ENCODE peak calls at places on chromosomes 1 and 21, in nine cellular contexts. X is GM23338, I is lower leg skin, W is uterus, J is GM12878, L is epithelial cell of esophagus, O is GM12864, Q is colonic mucosa, F is endothelial cell. P is an unnamed sample.

GRCh38 chr1:222370911-222371717 is 176.8 kb downstream of the HHIPL2 start:
- DNase-seq in X (no peak), I (no peak), W (no peak), J (no peak), L (peak; percentile 62), O (no peak), Q (no peak), F (no peak), P (no peak)

GRCh38 chr1:8017495-8018310 is 8.4 kb downstream of the ERRFI1 start:
- DNase-seq in X (no peak), I (no peak), W (no peak), J (no peak), L (peak; percentile 81), O (no peak), Q (peak; percentile 53), F (no peak), P (no peak)

GRCh38 chr1:203619091-203619780 is 7.4 kb upstream of the ATP2B4 start:
- DNase-seq in X (no peak), I (no peak), W (no peak), J (no peak), L (no peak), O (no peak), Q (no peak), F (no peak), P (no peak)

GRCh38 chr1:198959032-198959431 is 320.2 kb downstream of the PTPRC start:
- DNase-seq in X (no peak), I (no peak), W (no peak), J (no peak), L (no peak), O (no peak), Q (no peak), F (no peak), P (no peak)

GRCh38 chr1:211762206-211762605 is 68.4 kb downstream of the LPGAT1 start:
- DNase-seq in X (no peak), I (no peak), W (no peak), J (no peak), L (no peak), O (no peak), Q (no peak), F (no peak), P (no peak)

GRCh38 chr1:47703981-47704596 is 266.2 kb downstream of the FOXD2 start:
- DNase-seq in X (no peak), I (no peak), W (no peak), J (no peak), L (peak; percentile 54), O (no peak), Q (no peak), F (no peak), P (no peak)

GRCh38 chr1:168637350-168637991 is 61.1 kb downstream of the XCL1 start:
- DNase-seq in X (peak; percentile 86), I (no peak), W (no peak), J (no peak), L (peak; percentile 67), O (peak; percentile 16), Q (no peak), F (peak; percentile 19), P (no peak)

GRCh38 chr1:183761871-183762270 is 43.0 kb upstream of the RGL1 start:
- DNase-seq in X (no peak), I (no peak), W (no peak), J (no peak), L (no peak), O (no peak), Q (no peak), F (no peak), P (no peak)

GRCh38 chr1:215114154-215114933 is 31.8 kb downstream of the KCNK2 start:
- DNase-seq in X (no peak), I (no peak), W (no peak), J (no peak), L (peak; percentile 88), O (no peak), Q (no peak), F (no peak), P (no peak)

GRCh38 chr1:25472494-25472893 is 41.8 kb downstream of the MACO1 start:
- DNase-seq in X (no peak), I (no peak), W (no peak), J (peak; percentile 32), L (peak; percentile 24), O (no peak), Q (no peak), F (no peak), P (no peak)

GRCh38 chr1:100834779-100835645 is 59.6 kb downstream of the EXTL2 start:
- DNase-seq in X (peak; percentile 74), I (no peak), W (no peak), J (no peak), L (no peak), O (peak; percentile 13), Q (no peak), F (no peak), P (no peak)

GRCh38 chr1:31705080-31705866 is 1.5 kb upstream of the COL16A1 start:
- DNase-seq in X (peak; percentile 88), I (peak; percentile 92), W (peak; percentile 71), J (no peak), L (peak; percentile 58), O (no peak), Q (peak; percentile 62), F (peak; percentile 28), P (peak; percentile 52)

GRCh38 chr1:174531751-174532150 is 84.0 kb downstream of the GPR52 start:
- DNase-seq in X (no peak), I (no peak), W (no peak), J (no peak), L (no peak), O (no peak), Q (no peak), F (no peak), P (no peak)

GRCh38 chr1:243525085-243525487 is 269.2 kb downstream of the SDCCAG8 start:
- DNase-seq in X (no peak), I (no peak), W (no peak), J (no peak), L (peak; percentile 56), O (no peak), Q (no peak), F (no peak), P (no peak)

GRCh38 chr21:42336065-42336464 is 14.7 kb downstream of the TFF2 start:
- DNase-seq in X (peak; percentile 94), I (peak; percentile 45), W (no peak), J (no peak), L (peak; percentile 16), O (no peak), Q (peak; percentile 16), F (no peak), P (no peak)

GRCh38 chr1:41618066-41618825 is 133.8 kb upstream of the EDN2 start:
- DNase-seq in X (no peak), I (peak; percentile 94), W (peak; percentile 78), J (no peak), L (peak; percentile 39), O (no peak), Q (peak; percentile 52), F (no peak), P (no peak)

GRCh38 chr1:56374026-56374974 is 205.1 kb downstream of the PLPP3 start:
- DNase-seq in X (no peak), I (no peak), W (no peak), J (no peak), L (no peak), O (no peak), Q (no peak), F (no peak), P (no peak)

GRCh38 chr1:3905953-3906671 is 6.0 kb upstream of the C1orf174 start:
- DNase-seq in X (no peak), I (no peak), W (no peak), J (no peak), L (peak; percentile 6), O (no peak), Q (no peak), F (no peak), P (no peak)

GRCh38 chr21:45192332-45192731 is 95.4 kb downstream of the POFUT2 start:
- DNase-seq in X (peak; percentile 47), I (no peak), W (no peak), J (no peak), L (no peak), O (no peak), Q (no peak), F (no peak), P (no peak)
- TF ChIP-seq CTCF in X (peak; percentile 60), I (no peak), W (no peak), J (peak; percentile 20), L (peak; percentile 8), O (no peak), Q (no peak), F (no peak), P (no peak)

DNA sequence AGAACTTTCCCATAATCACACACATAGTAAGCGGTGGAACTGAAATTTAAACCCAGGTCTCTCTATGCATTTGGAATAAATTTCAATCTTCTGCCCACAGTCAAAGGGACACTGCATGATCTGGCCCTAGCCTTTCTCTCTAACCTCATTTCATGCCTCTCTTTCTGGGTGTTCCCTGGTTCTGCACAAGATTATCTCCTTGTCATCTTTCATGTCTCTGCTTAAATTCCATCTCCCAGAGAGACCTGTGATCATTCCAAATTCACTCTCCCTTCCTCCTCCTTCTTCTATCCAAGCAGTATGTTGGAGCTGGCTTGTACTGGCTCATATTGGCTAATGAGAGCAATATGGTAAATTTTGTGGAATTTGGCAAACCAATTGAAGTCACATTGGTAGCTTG is 22.2 kb downstream of the ETV3L start:
- DNase-seq in X (no peak), I (no peak), W (no peak), J (no peak), L (no peak), O (no peak), Q (no peak), F (no peak), P (no peak)
- TF ChIP-seq CTCF in X (no peak), I (no peak), W (no peak), J (no peak), L (no peak), O (no peak), Q (no peak), F (no peak), P (no peak)

GRCh38 chr21:46211376-46211775 is 17.2 kb downstream of the LSS start:
- DNase-seq in X (no peak), I (no peak), W (no peak), J (no peak), L (no peak), O (no peak), Q (no peak), F (no peak), P (no peak)

GRCh38 chr21:46211786-46212720 is 16.5 kb downstream of the LSS start:
- DNase-seq in X (no peak), I (peak; percentile 75), W (peak; percentile 11), J (no peak), L (peak; percentile 52), O (no peak), Q (no peak), F (no peak), P (no peak)

GRCh38 chr21:46208761-46209721 is 19.5 kb downstream of the LSS start:
- DNase-seq in X (no peak), I (no peak), W (no peak), J (no peak), L (no peak), O (no peak), Q (no peak), F (no peak), P (no peak)

GRCh38 chr21:46212721-46213484 is 15.7 kb downstream of the LSS start:
- DNase-seq in X (no peak), I (peak; percentile 70), W (peak; percentile 8), J (no peak), L (no peak), O (no peak), Q (no peak), F (no peak), P (no peak)

GRCh38 chr21:46210378-46211136 is 18.0 kb downstream of the LSS start:
- DNase-seq in X (peak; percentile 11), I (no peak), W (no peak), J (no peak), L (no peak), O (no peak), Q (no peak), F (no peak), P (no peak)
- TF ChIP-seq CTCF in X (peak; percentile 54), I (no peak), W (no peak), J (no peak), L (no peak), O (no peak), Q (no peak), F (no peak), P (no peak)

GRCh38 chr1:18926315-18927081 is 24.1 kb upstream of the ALDH4A1 start:
- DNase-seq in X (no peak), I (peak; percentile 94), W (no peak), J (peak; percentile 80), L (peak; percentile 96), O (peak; percentile 83), Q (peak; percentile 57), F (peak; percentile 56), P (no peak)
- TF ChIP-seq CTCF in X (no peak), I (no peak), W (no peak), J (no peak), L (no peak), O (peak; percentile 19), Q (no peak), F (no peak), P (no peak)